ENCODE peak calls at places on chromosomes 7 and 10, in six cellular contexts. W is H54, P is HTR-8/SVneo, R is T-helper 2 cell, D is stromal cell of bone marrow, E is small intestine. H is an unnamed sample.
A peak's percentile ranks its signal among the peaks of the same experiment; 100 is the strongest.

GRCh38 chr7:23277359-23277989 is 21.7 kb upstream of the MALSU1 start:
- DNase-seq in W (peak; percentile 70), P (peak; percentile 58), R (no peak), D (peak; percentile 45), E (peak; percentile 77), H (peak; percentile 82)

GRCh38 chr10:86678999-86679792 is 10.9 kb downstream of the LDB3 start:
- DNase-seq in W (no peak), P (no peak), R (no peak), D (no peak), E (no peak), H (no peak)

GRCh38 chr7:585229-585711 is 65.6 kb upstream of the PDGFA start:
- DNase-seq in W (no peak), P (no peak), R (peak; percentile 49), D (no peak), E (no peak), H (no peak)

GRCh38 chr10:28970231-28970630 is 292.9 kb downstream of the BAMBI start:
- DNase-seq in W (no peak), P (no peak), R (no peak), D (no peak), E (no peak), H (no peak)

GRCh38 chr7:5612695-5613094 is 168.8 kb downstream of the RNF216 start:
- DNase-seq in W (no peak), P (no peak), R (no peak), D (no peak), E (no peak), H (no peak)

GRCh38 chr7:38773430-38773829 is 135.6 kb downstream of the VPS41 start:
- DNase-seq in W (no peak), P (no peak), R (no peak), D (no peak), E (no peak), H (no peak)

GRCh38 chr7:157875230-157876179 is 538.7 kb downstream of the DNAJB6 start:
- DNase-seq in W (peak; percentile 45), P (no peak), R (peak; percentile 35), D (no peak), E (peak; percentile 13), H (peak; percentile 11)

GRCh38 chr7:108158766-108159165 is 28.6 kb upstream of the LAMB4 start:
- DNase-seq in W (no peak), P (no peak), R (no peak), D (no peak), E (peak; percentile 63), H (no peak)

GRCh38 chr7:135717686-135718085 is 10.3 kb downstream of the SLC13A4 start:
- DNase-seq in W (no peak), P (no peak), R (no peak), D (no peak), E (no peak), H (no peak)

GRCh38 chr7:6438427-6438826 is 9.3 kb downstream of the DAGLB start:
- DNase-seq in W (no peak), P (no peak), R (no peak), D (no peak), E (no peak), H (peak; percentile 74)

GRCh38 chr7:50502947-50503346 is 52.8 kb upstream of the FIGNL1 start:
- DNase-seq in W (no peak), P (no peak), R (no peak), D (no peak), E (no peak), H (no peak)

GRCh38 chr7:136062625-136063336 is 85.6 kb upstream of the MTPN start:
- DNase-seq in W (no peak), P (no peak), R (no peak), D (no peak), E (no peak), H (no peak)

GRCh38 chr10:71695502-71696476 is 23.8 kb downstream of the C10orf105 start:
- DNase-seq in W (no peak), P (no peak), R (no peak), D (no peak), E (no peak), H (no peak)

GRCh38 chr7:131027287-131027773 is 293.3 kb upstream of the KLF14 start:
- DNase-seq in W (no peak), P (no peak), R (no peak), D (no peak), E (no peak), H (no peak)

GRCh38 chr7:138387755-138388475 is 72.1 kb upstream of the TRIM24 start:
- DNase-seq in W (no peak), P (no peak), R (no peak), D (no peak), E (peak; percentile 28), H (no peak)

GRCh38 chr7:44148961-44149550 is 7.9 kb upstream of the MYL7 start:
- DNase-seq in W (no peak), P (no peak), R (no peak), D (no peak), E (no peak), H (no peak)

GRCh38 chr7:3138206-3138605 is 94.5 kb upstream of the CARD11 start:
- DNase-seq in W (no peak), P (no peak), R (no peak), D (no peak), E (no peak), H (no peak)

GRCh38 chr10:60611291-60611747 is 167.0 kb upstream of the CDK1 start:
- DNase-seq in W (peak; percentile 65), P (peak; percentile 36), R (no peak), D (peak; percentile 80), E (peak; percentile 87), H (no peak)

GRCh38 chr7:128879939-128880746 is 17.5 kb downstream of the ATP6V1F start:
- DNase-seq in W (peak; percentile 95), P (peak; percentile 79), R (no peak), D (peak; percentile 25), E (peak; percentile 74), H (no peak)

GRCh38 chr10:121553861-121554264 is 44.4 kb downstream of the FGFR2 start:
- DNase-seq in W (no peak), P (no peak), R (no peak), D (no peak), E (peak; percentile 33), H (no peak)

GRCh38 chr10:72503241-72503640 is 122.6 kb downstream of the MICU1 start:
- DNase-seq in W (no peak), P (no peak), R (no peak), D (peak; percentile 54), E (no peak), H (no peak)

GRCh38 chr10:79282388-79282787 is 64.9 kb upstream of the PPIF start:
- DNase-seq in W (no peak), P (no peak), R (no peak), D (no peak), E (no peak), H (no peak)

GRCh38 chr10:7967035-7967434 is 87.5 kb upstream of the GATA3 start:
- DNase-seq in W (no peak), P (no peak), R (no peak), D (no peak), E (no peak), H (no peak)

GRCh38 chr7:134175724-134176350 is 48.7 kb downstream of the LRGUK start:
- DNase-seq in W (no peak), P (no peak), R (no peak), D (no peak), E (no peak), H (no peak)

GRCh38 chr10:72511414-72511813 is 114.5 kb downstream of the MICU1 start:
- DNase-seq in W (no peak), P (no peak), R (no peak), D (no peak), E (no peak), H (no peak)

GRCh38 chr10:103838851-103839512 is 16.4 kb downstream of the SH3PXD2A start:
- DNase-seq in W (no peak), P (no peak), R (no peak), D (no peak), E (no peak), H (no peak)

GRCh38 chr10:31081937-31082635 is 50.4 kb upstream of the ZNF438 start:
- DNase-seq in W (no peak), P (no peak), R (no peak), D (no peak), E (no peak), H (no peak)

GRCh38 chr10:37488792-37489657 is 363.6 kb downstream of the ANKRD30A start:
- DNase-seq in W (peak; percentile 63), P (peak; percentile 58), R (no peak), D (peak; percentile 85), E (no peak), H (no peak)

GRCh38 chr10:104333037-104333727 is 5.1 kb downstream of the ITPRIP start:
- DNase-seq in W (no peak), P (no peak), R (no peak), D (no peak), E (no peak), H (peak; percentile 27)

GRCh38 chr7:30657131-30657530 is 25.1 kb downstream of the CRHR2 start:
- DNase-seq in W (no peak), P (no peak), R (no peak), D (no peak), E (no peak), H (no peak)

GRCh38 chr10:79018591-79019011 is 50.2 kb upstream of the ZMIZ1 start:
- DNase-seq in W (no peak), P (peak; percentile 31), R (no peak), D (no peak), E (no peak), H (no peak)

GRCh38 chr7:3028767-3029111 is 14.9 kb downstream of the CARD11 start:
- DNase-seq in W (no peak), P (no peak), R (no peak), D (no peak), E (no peak), H (no peak)

GRCh38 chr10:129881641-129882040 is 82.4 kb downstream of the EBF3 start:
- DNase-seq in W (no peak), P (no peak), R (no peak), D (no peak), E (no peak), H (no peak)